ENCODE peak calls at places on chromosomes 3 and 15, in ten cellular contexts. B is EL; N is AG08396; T is stimulated activated CD4-positive, alpha-beta T cell treated with anti-CD3 and anti-CD28 coated beads, TNF-alpha, amount 100 ng/mL, for 4 hours; M is AG04450; W is tibial nerve; K is H9; S is CD8-positive, alpha-beta memory T cell; R is RWPE1; P is caudate nucleus. G is an unnamed sample.

GRCh38 chr15:100030586-100031249 is 297.5 kb upstream of the LYSMD4 start:
- DNase-seq in S (no peak), M (no peak), B (peak; percentile 64), K (no peak), P (no peak), N (no peak), T (no peak), W (no peak), R (peak; percentile 56), G (peak; percentile 52)

GRCh38 chr3:134034005-134034785 is 4.5 kb upstream of the SLCO2A1 start:
- DNase-seq in W (no peak), T (no peak), R (no peak), S (no peak), K (no peak), P (no peak), N (no peak), B (peak; percentile 70), M (peak; percentile 48), G (peak; percentile 48)

GRCh38 chr3:901953-902778 is 190.7 kb upstream of the CNTN6 start:
- DNase-seq in N (no peak), K (no peak), W (no peak), M (no peak), S (no peak), P (no peak), R (no peak), B (peak; percentile 0), T (no peak), G (peak; percentile 22)

GRCh38 chr3:42802876-42803799 is 1.2 kb downstream of the HIGD1A start:
- DNase-seq in N (peak; percentile 16), W (no peak), M (no peak), P (no peak), S (no peak), T (no peak), B (peak; percentile 31), K (peak; percentile 34), R (peak; percentile 16), G (peak; percentile 30)

GRCh38 chr3:66991478-66991877 is 6.6 kb upstream of the KBTBD8 start:
- DNase-seq in S (no peak), N (peak; percentile 52), R (no peak), T (no peak), K (no peak), W (no peak), P (no peak), B (peak; percentile 47), M (peak; percentile 83), G (peak; percentile 86)

GRCh38 chr3:18745472-18745871 is 320.3 kb upstream of the SATB1 start:
- DNase-seq in N (no peak), S (no peak), B (no peak), T (no peak), P (no peak), M (no peak), W (no peak), K (no peak), R (no peak), G (no peak)

GRCh38 chr3:58293516-58293915 is 12.5 kb upstream of the RPP14 start:
- DNase-seq in M (no peak), K (no peak), T (no peak), N (no peak), B (no peak), S (no peak), P (peak; percentile 17), W (no peak), R (no peak), G (no peak)

GRCh38 chr3:189368384-189368783 is 196.6 kb downstream of the TPRG1 start:
- DNase-seq in T (no peak), R (no peak), S (no peak), N (no peak), P (no peak), W (no peak), M (no peak), B (no peak), K (no peak), G (no peak)

GRCh38 chr15:57772223-57772957 is 65.9 kb downstream of the POLR2M start:
- DNase-seq in K (peak; percentile 57), T (no peak), R (peak; percentile 35), P (no peak), M (no peak), W (no peak), B (peak; percentile 58), S (no peak), N (no peak), G (peak; percentile 74)

GRCh38 chr15:85899927-85900326 is 105.2 kb upstream of the KLHL25 start:
- DNase-seq in P (no peak), N (no peak), W (no peak), M (no peak), T (no peak), K (no peak), S (no peak), B (no peak), R (no peak), G (no peak)

GRCh38 chr3:155704771-155705559 is 39.9 kb downstream of the PLCH1 start:
- DNase-seq in R (no peak), M (no peak), P (no peak), B (no peak), S (no peak), N (no peak), K (no peak), W (no peak), T (no peak), G (peak; percentile 15)

GRCh38 chr15:89416339-89417183 is 79.8 kb downstream of the RHCG start:
- DNase-seq in R (peak; percentile 89), N (peak; percentile 90), M (no peak), B (peak; percentile 77), T (peak; percentile 48), K (peak; percentile 97), S (peak; percentile 55), W (no peak), P (no peak), G (peak; percentile 79)

G was measured in epithelial cell of esophagus.